ENCODE peak calls at places on chromosomes 6 and 20, in seven cellular contexts. One of them, this sample, is unnamed.
A peak's percentile ranks its signal among the peaks of the same experiment; 100 is the strongest.

GRCh38 chr6:84853901-84854300 is 89.5 kb upstream of the TBX18 start:
- DNase-seq in type B pancreatic cell: no peak
- DNase-seq in fibroblast of lung: peak; percentile 36
- DNase-seq in astrocyte of the spinal cord: no peak
- DNase-seq in heart right ventricle: no peak
- DNase-seq in Panc1: no peak
- DNase-seq in astrocyte: no peak
- DNase-seq in this sample: no peak

GRCh38 chr20:41347523-41348429 is 7.2 kb downstream of the LPIN3 start:
- DNase-seq in type B pancreatic cell: no peak
- DNase-seq in heart right ventricle: no peak
- DNase-seq in astrocyte of the spinal cord: no peak
- DNase-seq in astrocyte: no peak
- DNase-seq in Panc1: no peak
- DNase-seq in fibroblast of lung: peak; percentile 60
- DNase-seq in this sample: no peak

GRCh38 chr20:478949-479429 is 16.7 kb upstream of the TBC1D20 start:
- DNase-seq in astrocyte of the spinal cord: peak; percentile 78
- DNase-seq in astrocyte: peak; percentile 10
- DNase-seq in fibroblast of lung: peak; percentile 84
- DNase-seq in heart right ventricle: peak; percentile 24
- DNase-seq in type B pancreatic cell: no peak
- DNase-seq in Panc1: peak; percentile 42
- DNase-seq in this sample: no peak

GRCh38 chr20:31260326-31260932 is 3.0 kb downstream of the DEFB115 start:
- DNase-seq in fibroblast of lung: no peak
- DNase-seq in Panc1: peak; percentile 46
- DNase-seq in astrocyte: no peak
- DNase-seq in type B pancreatic cell: no peak
- DNase-seq in heart right ventricle: no peak
- DNase-seq in astrocyte of the spinal cord: no peak
- DNase-seq in this sample: no peak

GRCh38 chr20:62752181-62752670 is 43.6 kb downstream of the NTSR1 start:
- DNase-seq in astrocyte of the spinal cord: no peak
- DNase-seq in Panc1: no peak
- DNase-seq in astrocyte: no peak
- DNase-seq in type B pancreatic cell: no peak
- DNase-seq in fibroblast of lung: no peak
- DNase-seq in heart right ventricle: no peak
- DNase-seq in this sample: no peak

GRCh38 chr20:15047100-15047499 is 709.7 kb upstream of the FLRT3 start:
- DNase-seq in Panc1: no peak
- DNase-seq in fibroblast of lung: no peak
- DNase-seq in astrocyte of the spinal cord: no peak
- DNase-seq in heart right ventricle: no peak
- DNase-seq in astrocyte: no peak
- DNase-seq in type B pancreatic cell: no peak
- DNase-seq in this sample: no peak

GRCh38 chr6:15936503-15936902 is 192.4 kb upstream of the MYLIP start:
- DNase-seq in Panc1: no peak
- DNase-seq in fibroblast of lung: no peak
- DNase-seq in astrocyte of the spinal cord: no peak
- DNase-seq in type B pancreatic cell: no peak
- DNase-seq in astrocyte: no peak
- DNase-seq in heart right ventricle: no peak
- DNase-seq in this sample: no peak

GRCh38 chr20:22070546-22070945 is 365.1 kb downstream of the PAX1 start:
- DNase-seq in astrocyte of the spinal cord: no peak
- DNase-seq in fibroblast of lung: no peak
- DNase-seq in heart right ventricle: peak; percentile 16
- DNase-seq in Panc1: no peak
- DNase-seq in astrocyte: no peak
- DNase-seq in type B pancreatic cell: no peak
- DNase-seq in this sample: no peak

GRCh38 chr6:150196942-150197745 is 54.3 kb downstream of the PPP1R14C start:
- DNase-seq in heart right ventricle: no peak
- DNase-seq in astrocyte of the spinal cord: no peak
- DNase-seq in type B pancreatic cell: no peak
- DNase-seq in astrocyte: no peak
- DNase-seq in fibroblast of lung: no peak
- DNase-seq in Panc1: no peak
- DNase-seq in this sample: no peak

GRCh38 chr6:65745614-65746013 is 38.6 kb upstream of the EYS start:
- DNase-seq in Panc1: no peak
- DNase-seq in astrocyte: no peak
- DNase-seq in heart right ventricle: no peak
- DNase-seq in fibroblast of lung: no peak
- DNase-seq in type B pancreatic cell: no peak
- DNase-seq in astrocyte of the spinal cord: no peak
- DNase-seq in this sample: no peak

GRCh38 chr6:72414648-72415047 is 207.2 kb upstream of the KCNQ5 start:
- DNase-seq in fibroblast of lung: no peak
- DNase-seq in astrocyte of the spinal cord: no peak
- DNase-seq in type B pancreatic cell: no peak
- DNase-seq in Panc1: no peak
- DNase-seq in heart right ventricle: no peak
- DNase-seq in astrocyte: no peak
- DNase-seq in this sample: no peak

GRCh38 chr6:558089-558488 is 98.8 kb downstream of the HUS1B start:
- DNase-seq in type B pancreatic cell: no peak
- DNase-seq in heart right ventricle: no peak
- DNase-seq in astrocyte: no peak
- DNase-seq in fibroblast of lung: peak; percentile 23
- DNase-seq in astrocyte of the spinal cord: no peak
- DNase-seq in Panc1: no peak
- DNase-seq in this sample: no peak

GRCh38 chr20:4064118-4064962 is 49.0 kb upstream of the RNF24 start:
- DNase-seq in astrocyte: peak; percentile 86
- DNase-seq in astrocyte of the spinal cord: peak; percentile 95
- DNase-seq in Panc1: no peak
- DNase-seq in fibroblast of lung: peak; percentile 97
- DNase-seq in type B pancreatic cell: no peak
- DNase-seq in heart right ventricle: peak; percentile 94
- DNase-seq in this sample: no peak

GRCh38 chr6:131761061-131761761 is 46.6 kb upstream of the ENPP1 start:
- DNase-seq in Panc1: no peak
- DNase-seq in fibroblast of lung: peak; percentile 34
- DNase-seq in astrocyte: peak; percentile 90
- DNase-seq in astrocyte of the spinal cord: peak; percentile 79
- DNase-seq in type B pancreatic cell: no peak
- DNase-seq in heart right ventricle: no peak
- DNase-seq in this sample: no peak

GRCh38 chr6:34066772-34067770 is 78.8 kb downstream of the GRM4 start:
- DNase-seq in type B pancreatic cell: no peak
- DNase-seq in astrocyte of the spinal cord: no peak
- DNase-seq in fibroblast of lung: no peak
- DNase-seq in Panc1: no peak
- DNase-seq in astrocyte: no peak
- DNase-seq in heart right ventricle: no peak
- DNase-seq in this sample: no peak

GRCh38 chr6:34068462-34069044 is 77.3 kb downstream of the GRM4 start:
- DNase-seq in astrocyte: no peak
- DNase-seq in Panc1: no peak
- DNase-seq in heart right ventricle: no peak
- DNase-seq in astrocyte of the spinal cord: no peak
- DNase-seq in type B pancreatic cell: no peak
- DNase-seq in fibroblast of lung: no peak
- DNase-seq in this sample: no peak

GRCh38 chr6:34065470-34066283 is 80.2 kb downstream of the GRM4 start:
- DNase-seq in astrocyte: no peak
- DNase-seq in Panc1: no peak
- DNase-seq in fibroblast of lung: no peak
- DNase-seq in astrocyte of the spinal cord: no peak
- DNase-seq in heart right ventricle: peak; percentile 33
- DNase-seq in type B pancreatic cell: no peak
- DNase-seq in this sample: no peak

GRCh38 chr6:34066284-34066571 is 79.7 kb downstream of the GRM4 start:
- DNase-seq in fibroblast of lung: no peak
- DNase-seq in heart right ventricle: no peak
- DNase-seq in Panc1: no peak
- DNase-seq in type B pancreatic cell: no peak
- DNase-seq in astrocyte of the spinal cord: no peak
- DNase-seq in astrocyte: no peak
- DNase-seq in this sample: no peak

GRCh38 chr6:34067814-34068213 is 78.1 kb downstream of the GRM4 start:
- DNase-seq in heart right ventricle: no peak
- DNase-seq in astrocyte: no peak
- DNase-seq in fibroblast of lung: no peak
- DNase-seq in astrocyte of the spinal cord: no peak
- DNase-seq in type B pancreatic cell: no peak
- DNase-seq in Panc1: no peak
- DNase-seq in this sample: no peak
- TF ChIP-seq CTCF in heart right ventricle: no peak
- TF ChIP-seq CTCF in astrocyte: no peak
- TF ChIP-seq CTCF in fibroblast of lung: no peak
- TF ChIP-seq CTCF in astrocyte of the spinal cord: peak; percentile 22
- TF ChIP-seq CTCF in type B pancreatic cell: no peak
- TF ChIP-seq CTCF in Panc1: peak; percentile 71
- TF ChIP-seq CTCF in this sample: no peak

DNA sequence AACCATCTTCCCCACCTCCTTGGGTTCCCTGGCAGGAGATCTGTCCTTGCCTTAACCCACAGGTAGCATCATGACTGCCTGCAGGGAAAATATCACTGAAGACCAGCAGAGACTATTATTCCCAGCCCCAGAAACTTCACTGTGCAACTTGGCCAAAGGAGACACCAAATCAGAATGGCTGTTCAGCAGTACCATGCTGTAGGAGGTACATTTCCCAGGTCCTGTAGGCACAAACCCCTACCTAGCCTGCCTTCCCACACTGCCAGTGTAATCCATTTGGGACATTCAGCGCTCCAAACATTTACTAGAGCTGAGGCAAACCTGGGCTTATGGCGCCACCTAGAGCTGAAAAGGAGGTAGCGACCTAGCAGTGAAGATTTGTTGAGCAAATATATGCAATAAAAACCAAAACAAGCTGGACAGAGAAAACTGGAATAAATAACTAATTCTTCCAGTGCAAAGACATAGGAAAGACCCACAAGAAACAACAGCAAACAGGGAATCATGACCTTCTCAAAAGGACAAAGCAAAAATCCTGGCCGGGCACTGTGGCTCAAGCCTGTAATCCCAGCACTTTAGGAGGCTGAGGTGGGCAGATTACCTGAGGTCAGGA is 60.3 kb downstream of the VTA1 start:
- DNase-seq in astrocyte of the spinal cord: peak; percentile 62
- DNase-seq in type B pancreatic cell: no peak
- DNase-seq in heart right ventricle: peak; percentile 42
- DNase-seq in fibroblast of lung: peak; percentile 74
- DNase-seq in Panc1: peak; percentile 5
- DNase-seq in astrocyte: peak; percentile 16
- DNase-seq in this sample: peak; percentile 22
- TF ChIP-seq CTCF in astrocyte of the spinal cord: peak; percentile 84
- TF ChIP-seq CTCF in type B pancreatic cell: peak; percentile 80
- TF ChIP-seq CTCF in heart right ventricle: peak; percentile 73
- TF ChIP-seq CTCF in fibroblast of lung: peak; percentile 90
- TF ChIP-seq CTCF in Panc1: peak; percentile 59
- TF ChIP-seq CTCF in astrocyte: peak; percentile 85
- TF ChIP-seq CTCF in this sample: peak; percentile 76

GRCh38 chr6:53282741-53283140 is 66.0 kb downstream of the ELOVL5 start:
- DNase-seq in astrocyte of the spinal cord: peak; percentile 73
- DNase-seq in fibroblast of lung: no peak
- DNase-seq in type B pancreatic cell: no peak
- DNase-seq in Panc1: no peak
- DNase-seq in heart right ventricle: peak; percentile 22
- DNase-seq in astrocyte: no peak
- DNase-seq in this sample: no peak
- TF ChIP-seq CTCF in astrocyte of the spinal cord: no peak
- TF ChIP-seq CTCF in fibroblast of lung: no peak
- TF ChIP-seq CTCF in type B pancreatic cell: no peak
- TF ChIP-seq CTCF in Panc1: no peak
- TF ChIP-seq CTCF in heart right ventricle: no peak
- TF ChIP-seq CTCF in astrocyte: no peak
- TF ChIP-seq CTCF in this sample: no peak

GRCh38 chr20:50509923-50510705 is at the start of gene PTPN1:
- DNase-seq in heart right ventricle: peak; percentile 99
- DNase-seq in type B pancreatic cell: peak; percentile 98
- DNase-seq in astrocyte of the spinal cord: peak; percentile 100
- DNase-seq in astrocyte: peak; percentile 94
- DNase-seq in Panc1: peak; percentile 97
- DNase-seq in fibroblast of lung: peak; percentile 99
- DNase-seq in this sample: peak; percentile 99
- TF ChIP-seq CTCF in heart right ventricle: no peak
- TF ChIP-seq CTCF in type B pancreatic cell: peak; percentile 37
- TF ChIP-seq CTCF in astrocyte of the spinal cord: peak; percentile 4
- TF ChIP-seq CTCF in astrocyte: no peak
- TF ChIP-seq CTCF in Panc1: no peak
- TF ChIP-seq CTCF in fibroblast of lung: peak; percentile 10
- TF ChIP-seq CTCF in this sample: no peak

DNA sequence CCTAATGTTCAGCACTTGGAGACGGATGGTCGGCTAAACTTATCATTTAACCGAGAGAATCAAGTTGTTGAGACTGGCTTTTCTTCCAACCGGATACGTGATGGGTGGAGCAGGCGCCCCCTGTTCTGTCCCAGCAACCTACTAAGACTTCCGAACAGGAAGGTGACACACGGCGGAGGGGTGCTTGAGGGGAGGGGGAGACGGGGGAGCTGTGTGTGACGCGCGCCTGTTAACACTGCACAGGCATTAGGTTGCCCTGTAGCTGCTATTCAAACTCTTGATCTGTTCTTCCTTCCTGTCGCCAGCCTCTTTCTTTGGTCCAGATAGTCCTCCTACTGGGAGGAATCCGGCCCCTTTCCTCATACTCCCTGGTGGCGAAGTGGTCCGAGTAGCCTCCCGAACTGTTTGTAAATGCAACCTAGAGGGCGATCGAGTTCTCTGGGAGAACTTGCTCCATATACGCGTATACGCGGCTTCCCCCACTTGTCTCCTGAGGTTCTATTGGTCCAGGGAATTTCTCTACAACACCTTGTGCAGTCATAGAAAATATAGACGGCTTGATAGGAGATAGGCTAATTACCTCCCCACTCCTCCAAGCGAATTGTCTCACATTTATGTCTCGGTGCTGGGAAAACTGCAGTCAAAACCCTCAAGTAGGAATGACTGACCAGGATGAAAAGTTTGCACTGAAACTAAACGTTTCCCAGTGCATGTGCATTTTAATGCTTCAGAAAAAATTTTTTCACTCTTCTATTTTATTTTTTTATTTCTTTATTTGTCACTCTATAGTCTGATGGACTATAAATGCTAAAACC is 126.0 kb upstream of the SLC2A12 start:
- DNase-seq in heart right ventricle: peak; percentile 92
- DNase-seq in Panc1: peak; percentile 84
- DNase-seq in type B pancreatic cell: no peak
- DNase-seq in astrocyte: peak; percentile 87
- DNase-seq in fibroblast of lung: peak; percentile 95
- DNase-seq in astrocyte of the spinal cord: peak; percentile 95
- DNase-seq in this sample: peak; percentile 41
- TF ChIP-seq CTCF in heart right ventricle: peak; percentile 75
- TF ChIP-seq CTCF in Panc1: peak; percentile 93
- TF ChIP-seq CTCF in type B pancreatic cell: peak; percentile 82
- TF ChIP-seq CTCF in astrocyte: peak; percentile 94
- TF ChIP-seq CTCF in fibroblast of lung: peak; percentile 90
- TF ChIP-seq CTCF in astrocyte of the spinal cord: peak; percentile 80
- TF ChIP-seq CTCF in this sample: no peak

GRCh38 chr6:51350308-51350904 is 531.7 kb downstream of the TFAP2B start:
- DNase-seq in Panc1: no peak
- DNase-seq in astrocyte: no peak
- DNase-seq in astrocyte of the spinal cord: peak; percentile 12
- DNase-seq in type B pancreatic cell: no peak
- DNase-seq in heart right ventricle: no peak
- DNase-seq in fibroblast of lung: no peak
- DNase-seq in this sample: no peak
- TF ChIP-seq CTCF in Panc1: peak; percentile 30
- TF ChIP-seq CTCF in astrocyte: peak; percentile 36
- TF ChIP-seq CTCF in astrocyte of the spinal cord: peak; percentile 28
- TF ChIP-seq CTCF in type B pancreatic cell: peak; percentile 74
- TF ChIP-seq CTCF in heart right ventricle: peak; percentile 18
- TF ChIP-seq CTCF in fibroblast of lung: peak; percentile 9
- TF ChIP-seq CTCF in this sample: no peak

GRCh38 chr6:19210849-19211590 is 626.1 kb upstream of the ID4 start:
- DNase-seq in fibroblast of lung: no peak
- DNase-seq in Panc1: no peak
- DNase-seq in type B pancreatic cell: no peak
- DNase-seq in astrocyte: no peak
- DNase-seq in heart right ventricle: peak; percentile 13
- DNase-seq in astrocyte of the spinal cord: no peak
- DNase-seq in this sample: no peak
- TF ChIP-seq CTCF in fibroblast of lung: no peak
- TF ChIP-seq CTCF in Panc1: peak; percentile 39
- TF ChIP-seq CTCF in type B pancreatic cell: peak; percentile 56
- TF ChIP-seq CTCF in astrocyte: no peak
- TF ChIP-seq CTCF in heart right ventricle: peak; percentile 46
- TF ChIP-seq CTCF in astrocyte of the spinal cord: no peak
- TF ChIP-seq CTCF in this sample: no peak

This sample was measured in natural killer cell.